ENCODE peak calls at places on chromosomes 13 and 19, in five cellular contexts. U is Caco-2, Q is transverse colon, Y is SK-N-SH, M is esophagus squamous epithelium. L is an unnamed sample.

GRCh38 chr19:10975374-10976036 is 14.7 kb downstream of the SMARCA4 start:
- DNase-seq in U (no peak), Q (no peak), Y (no peak), M (no peak), L (no peak)

GRCh38 chr13:23473236-23473635 is 39.7 kb upstream of the SACS start:
- DNase-seq in U (peak; percentile 49), Q (no peak), Y (no peak), M (no peak), L (no peak)

GRCh38 chr13:102587916-102588315 is 8.9 kb upstream of the TPP2 start:
- DNase-seq in U (no peak), Q (no peak), Y (no peak), M (no peak), L (no peak)

GRCh38 chr19:32824906-32825608 is 44.5 kb downstream of the SLC7A9 start:
- DNase-seq in U (no peak), Q (no peak), Y (no peak), M (no peak), L (no peak)

GRCh38 chr19:54803410-54803809 is at the start of gene KIR2DL4:
- DNase-seq in U (no peak), Q (peak; percentile 10), Y (no peak), M (no peak), L (no peak)

GRCh38 chr13:37648604-37649003 is 50.0 kb upstream of the POSTN start:
- DNase-seq in U (no peak), Q (no peak), Y (no peak), M (no peak), L (no peak)

GRCh38 chr13:50280538-50280937 is 265.3 kb downstream of the KCNRG start:
- DNase-seq in U (no peak), Q (no peak), Y (no peak), M (no peak), L (no peak)

GRCh38 chr13:103349664-103350063 is 283.4 kb upstream of the SLC10A2 start:
- DNase-seq in U (no peak), Q (no peak), Y (peak; percentile 48), M (no peak), L (no peak)

GRCh38 chr13:43170497-43170896 is 147.1 kb downstream of the DNAJC15 start:
- DNase-seq in U (no peak), Q (no peak), Y (no peak), M (no peak), L (no peak)

GRCh38 chr19:10193666-10194499 is 870 bp downstream of the DNMT1 start:
- DNase-seq in U (no peak), Q (peak; percentile 10), Y (no peak), M (no peak), L (peak; percentile 13)

GRCh38 chr13:20696073-20696472 is 7.4 kb upstream of the IL17D start:
- DNase-seq in U (no peak), Q (no peak), Y (no peak), M (no peak), L (no peak)

GRCh38 chr13:26946675-26947342 is 186.2 kb upstream of the GPR12 start:
- DNase-seq in U (peak; percentile 32), Q (no peak), Y (peak; percentile 48), M (no peak), L (peak; percentile 64)

GRCh38 chr13:59261928-59262488 is 901.7 kb downstream of the DIAPH3 start:
- DNase-seq in U (no peak), Q (no peak), Y (no peak), M (no peak), L (peak; percentile 4)

GRCh38 chr19:15247107-15248014 is 15.1 kb upstream of the EPHX3 start:
- DNase-seq in U (no peak), Q (no peak), Y (no peak), M (no peak), L (peak; percentile 70)
- H3K4me1 ChIP-seq in U (peaks cover 27% of the 10 kb centered on the region), Q (peaks cover 51% of the 10 kb centered on the region), Y (peaks cover 17% of the 10 kb centered on the region), M (peaks cover 66% of the 10 kb centered on the region), L (peaks cover 40% of the 10 kb centered on the region)

GRCh38 chr13:107271226-107271625 is 703.3 kb upstream of the ARGLU1 start:
- DNase-seq in U (no peak), Q (no peak), Y (peak; percentile 36), M (no peak), L (no peak)

GRCh38 chr13:107277911-107278310 is 710.0 kb upstream of the ARGLU1 start:
- DNase-seq in U (no peak), Q (no peak), Y (no peak), M (no peak), L (no peak)

GRCh38 chr13:107275945-107276614 is 708.1 kb upstream of the ARGLU1 start:
- DNase-seq in U (no peak), Q (no peak), Y (no peak), M (no peak), L (no peak)

GRCh38 chr13:107275312-107275711 is 707.4 kb upstream of the ARGLU1 start:
- DNase-seq in U (no peak), Q (no peak), Y (no peak), M (no peak), L (no peak)

DNA sequence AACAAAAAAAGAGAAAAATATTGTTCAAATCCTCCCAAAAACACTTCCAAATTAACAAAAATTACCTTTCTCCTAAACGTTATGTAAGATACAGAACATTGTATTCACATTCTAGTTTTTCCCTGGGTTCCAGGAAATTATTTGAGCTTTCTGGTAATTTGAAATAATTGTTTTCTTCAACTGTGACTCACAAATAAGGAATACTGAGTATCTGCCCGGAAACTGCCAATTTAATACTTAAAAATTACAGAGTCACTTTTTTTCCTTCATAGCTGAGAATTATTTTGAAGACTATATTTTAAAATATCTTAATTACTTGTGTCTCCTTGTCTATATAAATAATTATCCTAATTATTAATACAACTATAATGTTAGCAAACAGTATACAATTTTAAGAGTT is 709.0 kb upstream of the ARGLU1 start:
- DNase-seq in U (no peak), Q (no peak), Y (no peak), M (no peak), L (no peak)
- H3K4me1 ChIP-seq in U (no peaks in the 10 kb centered on the region), Q (no peaks in the 10 kb centered on the region), Y (peaks cover 5% of the 10 kb centered on the region), M (no peaks in the 10 kb centered on the region), L (no peaks in the 10 kb centered on the region)

GRCh38 chr13:99501952-99502310 is 659 bp downstream of the TM9SF2 start:
- DNase-seq in U (no peak), Q (peak; percentile 43), Y (no peak), M (no peak), L (no peak)
- H3K4me1 ChIP-seq in U (peaks cover 21% of the 10 kb centered on the region), Q (peaks cover 83% of the 10 kb centered on the region), Y (peaks cover 26% of the 10 kb centered on the region), M (peaks cover 85% of the 10 kb centered on the region), L (peaks cover 73% of the 10 kb centered on the region)

GRCh38 chr19:8449830-8450229 is 5.1 kb downstream of the HNRNPM start:
- DNase-seq in U (no peak), Q (no peak), Y (no peak), M (no peak), L (peak; percentile 25)
- H3K4me1 ChIP-seq in U (peaks cover 23% of the 10 kb centered on the region), Q (peaks cover 82% of the 10 kb centered on the region), Y (peaks cover 16% of the 10 kb centered on the region), M (peaks cover 91% of the 10 kb centered on the region), L (peaks cover 75% of the 10 kb centered on the region)

DNA sequence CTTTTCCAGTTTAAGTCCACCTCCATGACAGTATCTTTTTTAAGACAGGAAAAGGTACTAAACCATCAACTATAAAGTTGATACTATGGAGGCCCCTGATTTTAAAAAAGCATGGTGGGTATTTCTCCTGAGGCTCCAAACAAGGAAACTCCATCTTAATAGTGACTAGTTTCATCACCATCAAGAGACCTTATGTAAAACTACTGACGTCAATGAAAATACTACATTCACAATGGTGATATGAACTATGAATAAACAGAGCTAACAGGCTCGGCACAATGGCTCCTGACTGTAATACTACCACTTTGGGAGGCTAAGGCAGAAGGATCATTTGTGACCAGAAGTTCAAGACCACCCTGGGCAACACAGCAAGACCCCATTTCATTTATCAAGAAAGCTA is 162.7 kb downstream of the KLF12 start:
- DNase-seq in U (no peak), Q (no peak), Y (no peak), M (no peak), L (no peak)
- H3K4me1 ChIP-seq in U (peaks cover 3% of the 10 kb centered on the region), Q (no peaks in the 10 kb centered on the region), Y (peaks cover 4% of the 10 kb centered on the region), M (no peaks in the 10 kb centered on the region), L (peaks cover 13% of the 10 kb centered on the region)

DNA sequence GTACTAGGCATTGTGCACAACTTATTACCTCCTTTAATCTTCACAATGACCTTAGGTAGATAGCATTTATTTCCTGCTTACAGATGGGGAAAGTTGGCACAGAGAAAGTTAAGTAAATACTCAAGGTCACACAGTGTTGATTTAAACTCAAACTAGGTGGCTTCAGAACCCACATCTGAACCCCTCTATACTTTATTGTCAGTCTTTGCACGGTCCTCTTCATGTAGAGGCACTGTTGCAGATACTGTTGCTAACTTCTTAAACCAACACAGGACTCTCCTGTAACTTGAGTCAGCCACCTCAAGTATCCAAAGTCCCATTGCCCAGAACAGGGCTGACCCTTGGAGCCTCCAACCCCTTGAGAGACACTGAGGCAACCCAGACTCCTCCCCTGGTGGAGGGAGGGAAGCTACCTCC is 48.8 kb downstream of the FRY start:
- DNase-seq in U (no peak), Q (no peak), Y (no peak), M (no peak), L (peak; percentile 90)
- H3K4me1 ChIP-seq in U (peaks cover 13% of the 10 kb centered on the region), Q (peaks cover 10% of the 10 kb centered on the region), Y (no peaks in the 10 kb centered on the region), M (no peaks in the 10 kb centered on the region), L (peaks cover 88% of the 10 kb centered on the region)

DNA sequence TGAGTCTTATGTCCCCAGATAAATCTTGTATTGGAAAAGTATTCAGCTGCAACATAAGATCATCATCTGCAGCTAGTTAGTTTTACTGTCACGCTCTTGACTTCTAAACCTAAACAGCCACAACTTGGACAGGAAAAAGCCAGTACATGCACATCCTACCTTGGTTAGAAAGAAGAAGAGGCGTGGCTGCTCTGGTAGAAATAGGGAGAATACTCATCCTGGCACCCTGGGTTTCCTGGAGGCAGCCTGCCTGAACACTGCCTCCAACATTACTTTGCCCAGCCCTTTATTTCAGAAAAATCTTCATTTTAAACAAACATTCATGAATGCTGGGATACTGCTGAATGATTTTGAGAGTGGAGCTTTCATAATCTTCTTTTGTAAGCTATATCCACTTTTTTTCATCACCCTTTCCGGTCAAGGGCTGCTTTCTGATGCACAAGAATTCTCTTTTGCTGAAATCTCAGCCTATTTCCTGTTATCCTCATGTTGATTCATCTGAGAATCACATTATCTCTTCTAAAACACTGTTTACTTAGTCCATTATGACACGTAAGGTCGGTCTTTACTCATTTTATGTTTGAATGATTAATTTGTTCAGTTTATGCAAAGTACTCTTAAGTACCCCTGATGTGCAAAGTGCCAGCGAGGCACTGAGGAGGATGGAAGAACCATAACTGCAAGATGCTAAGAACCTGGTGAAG is 55.2 kb downstream of the STARD13 start:
- DNase-seq in U (no peak), Q (no peak), Y (no peak), M (no peak), L (no peak)
- H3K4me1 ChIP-seq in U (peaks cover 16% of the 10 kb centered on the region), Q (peaks cover 42% of the 10 kb centered on the region), Y (peaks cover 19% of the 10 kb centered on the region), M (peaks cover 58% of the 10 kb centered on the region), L (peaks cover 65% of the 10 kb centered on the region)

L was measured in HepG2.